ENCODE peak calls at places on chromosomes 13 and 19, in eight cellular contexts. R is aorta, S is uterus, U is pons, B is natural killer cell, G is left ventricle myocardium inferior, Z is glomerular endothelial cell, E is NCI-H187. X is an unnamed sample.

GRCh38 chr13:46101488-46102289 is 3.1 kb downstream of the CPB2 start:
- DNase-seq in R (no peak), S (no peak), U (no peak), B (no peak), G (no peak), Z (no peak), E (no peak), X (no peak)

GRCh38 chr13:49932868-49933267 is 3.3 kb downstream of the SPRYD7 start:
- DNase-seq in R (no peak), S (no peak), U (no peak), B (no peak), G (no peak), Z (no peak), E (no peak), X (no peak)

GRCh38 chr19:2033825-2034159 is 17.3 kb downstream of the MKNK2 start:
- DNase-seq in R (no peak), S (no peak), U (no peak), B (no peak), G (no peak), Z (no peak), E (no peak), X (no peak)

GRCh38 chr19:49361438-49362047 is 673 bp downstream of the TEAD2 start:
- DNase-seq in R (peak), S (peak), U (no peak), B (no peak), G (peak), Z (no peak), E (no peak), X (peak)

GRCh38 chr19:18167975-18168645 is 5.5 kb upstream of the IFI30 start:
- DNase-seq in R (no peak), S (no peak), U (no peak), B (peak), G (peak), Z (no peak), E (no peak), X (peak)

GRCh38 chr19:8505680-8506401 is 3.4 kb upstream of the PRAM1 start:
- DNase-seq in R (peak), S (peak), U (peak), B (peak), G (peak), Z (peak), E (peak), X (peak)

GRCh38 chr13:67742478-67742877 is 512.3 kb upstream of the PCDH9 start:
- DNase-seq in R (no peak), S (no peak), U (no peak), B (no peak), G (no peak), Z (no peak), E (no peak), X (no peak)

GRCh38 chr19:42282036-42282762 is 13.1 kb downstream of the CIC start:
- DNase-seq in R (no peak), S (no peak), U (peak), B (no peak), G (no peak), Z (no peak), E (no peak), X (peak)

GRCh38 chr13:111846396-111847174 is 220.4 kb upstream of the SOX1 start:
- DNase-seq in R (no peak), S (no peak), U (no peak), B (no peak), G (no peak), Z (no peak), E (peak), X (no peak)

GRCh38 chr19:51799998-51800848 is 5.3 kb downstream of the FPR3 start:
- DNase-seq in R (no peak), S (peak), U (no peak), B (no peak), G (peak), Z (no peak), E (no peak), X (no peak)

GRCh38 chr13:66210677-66211076 is 1019.5 kb downstream of the PCDH9 start:
- DNase-seq in R (no peak), S (no peak), U (no peak), B (no peak), G (no peak), Z (peak), E (no peak), X (no peak)

GRCh38 chr19:51660975-51661600 is 14.5 kb upstream of the SIGLEC14 start:
- DNase-seq in R (peak), S (peak), U (peak), B (peak), G (peak), Z (no peak), E (peak), X (peak)

GRCh38 chr19:28485300-28485699 is 727.7 kb downstream of the UQCRFS1 start:
- DNase-seq in R (no peak), S (no peak), U (no peak), B (no peak), G (no peak), Z (no peak), E (no peak), X (no peak)

GRCh38 chr19:1624458-1624857 is 19.2 kb upstream of the UQCR11 start:
- DNase-seq in R (no peak), S (peak), U (peak), B (peak), G (peak), Z (peak), E (no peak), X (peak)

GRCh38 chr19:44792286-44792685 is 14.6 kb downstream of the CBLC start:
- DNase-seq in R (no peak), S (no peak), U (no peak), B (no peak), G (no peak), Z (no peak), E (no peak), X (no peak)

GRCh38 chr13:112446867-112447266 is 70.7 kb downstream of the SPACA7 start:
- DNase-seq in R (peak), S (no peak), U (no peak), B (peak), G (no peak), Z (no peak), E (no peak), X (no peak)

GRCh38 chr13:41995946-41996345 is 35.0 kb upstream of the VWA8 start:
- DNase-seq in R (no peak), S (no peak), U (no peak), B (no peak), G (no peak), Z (no peak), E (no peak), X (no peak)

GRCh38 chr13:109790951-109791605 is 4.7 kb upstream of the IRS2 start:
- DNase-seq in R (no peak), S (no peak), U (peak), B (no peak), G (no peak), Z (no peak), E (peak), X (peak)

GRCh38 chr19:17754634-17755532 is 3.6 kb downstream of the FCHO1 start:
- DNase-seq in R (no peak), S (no peak), U (peak), B (no peak), G (no peak), Z (no peak), E (no peak), X (no peak)

GRCh38 chr19:1169921-1170885 is 3.9 kb downstream of the SBNO2 start:
- DNase-seq in R (peak), S (peak), U (no peak), B (no peak), G (no peak), Z (no peak), E (no peak), X (no peak)

GRCh38 chr13:99590519-99591011 is 89.3 kb downstream of the TM9SF2 start:
- DNase-seq in R (no peak), S (no peak), U (peak), B (no peak), G (no peak), Z (no peak), E (no peak), X (no peak)

GRCh38 chr13:48515732-48516131 is 17.1 kb downstream of the RCBTB2 start:
- DNase-seq in R (no peak), S (no peak), U (no peak), B (no peak), G (no peak), Z (no peak), E (no peak), X (no peak)

GRCh38 chr13:113551081-113552000 is 33.2 kb upstream of the TFDP1 start:
- DNase-seq in R (peak), S (no peak), U (no peak), B (no peak), G (no peak), Z (no peak), E (peak), X (no peak)

GRCh38 chr19:38793186-38793585 is 4.2 kb downstream of the LGALS7B start:
- DNase-seq in R (no peak), S (no peak), U (no peak), B (no peak), G (no peak), Z (no peak), E (no peak), X (no peak)

GRCh38 chr19:54420383-54421168 is 5.3 kb downstream of the TTYH1 start:
- DNase-seq in R (no peak), S (no peak), U (peak), B (no peak), G (peak), Z (no peak), E (no peak), X (peak)

GRCh38 chr13:101691326-101691725 is 238.9 kb downstream of the ITGBL1 start:
- DNase-seq in R (no peak), S (no peak), U (no peak), B (no peak), G (no peak), Z (no peak), E (no peak), X (peak)

X was measured in retina.